ENCODE peak calls at places on chromosomes 3 and 15, in seven cellular contexts. M is NCI-H1417 treated with DMSO at 0.1 percent for 48 hours; N is HT-29; O is activated T-cell treated with anti-CD3 and anti-CD28 coated beads, Interleukin-2, amount 50 U/mL, for 72 hours; V is stimulated activated CD4-positive, alpha-beta T cell treated with anti-CD3 and anti-CD28 coated beads, Interleukin-12 subunit alpha, Interleukin-12 subunit beta, amount 100 ng/mL, for 48 hours; T is dermis blood vessel endothelial cell; A is H54. X is an unnamed sample.

GRCh38 chr3:108329087-108329486 is 32.7 kb downstream of the HHLA2 start:
- DNase-seq in T (no peak), N (no peak), V (no peak), A (no peak), M (no peak), O (no peak), X (no peak)

GRCh38 chr3:189908646-189909045 is 212.1 kb downstream of the P3H2 start:
- DNase-seq in V (no peak), O (no peak), T (peak), A (peak), M (no peak), N (no peak), X (no peak)

GRCh38 chr3:33440578-33441321 is 545 bp upstream of the UBP1 start:
- DNase-seq in A (peak), M (peak), V (peak), T (peak), O (peak), N (peak), X (peak)

GRCh38 chr3:144760831-144761230 is 789.2 kb downstream of the DIPK2A start:
- DNase-seq in O (no peak), A (no peak), M (no peak), T (no peak), N (peak), V (no peak), X (no peak)

GRCh38 chr3:185936814-185937688 is 763 bp downstream of the TRA2B start:
- DNase-seq in V (peak), A (peak), N (peak), T (peak), O (peak), M (peak), X (peak)

GRCh38 chr15:68031406-68031805 is 22.7 kb upstream of the PIAS1 start:
- DNase-seq in T (no peak), O (no peak), N (no peak), V (no peak), M (no peak), A (no peak), X (no peak)

GRCh38 chr3:141816958-141817357 is 53.8 kb downstream of the GRK7 start:
- DNase-seq in N (no peak), T (no peak), O (no peak), A (no peak), M (no peak), V (no peak), X (no peak)

GRCh38 chr3:8972614-8973013 is 9.3 kb upstream of the RAD18 start:
- DNase-seq in T (peak), V (no peak), A (no peak), M (no peak), N (no peak), O (no peak), X (no peak)

GRCh38 chr3:151819910-151820309 is 6.0 kb downstream of the AADAC start:
- DNase-seq in N (no peak), V (no peak), A (no peak), O (no peak), T (no peak), M (no peak), X (no peak)

GRCh38 chr3:112746675-112747276 is 99.9 kb downstream of the CD200R1L start:
- DNase-seq in O (no peak), A (no peak), T (no peak), N (no peak), M (no peak), V (no peak), X (peak)

GRCh38 chr3:31941230-31941632 is 39.8 kb downstream of the OSBPL10 start:
- DNase-seq in M (no peak), O (no peak), V (no peak), A (no peak), T (peak), N (no peak), X (no peak)

GRCh38 chr15:70792171-70792573 is 28.8 kb upstream of the UACA start:
- DNase-seq in V (no peak), T (peak), N (peak), O (no peak), A (no peak), M (no peak), X (peak)

GRCh38 chr3:24490151-24490550 is 4.5 kb downstream of the THRB start:
- DNase-seq in N (no peak), O (no peak), M (no peak), T (no peak), V (no peak), A (no peak), X (no peak)

X was measured in A549.